ENCODE peak calls at places on chromosomes 1 and 21, in nine cellular contexts. One of them, this sample, is unnamed.

GRCh38 chr1:190578015-190578414 is 100.4 kb upstream of the BRINP3 start:
- DNase-seq in tibial artery: no peak
- DNase-seq in GM10248: no peak
- DNase-seq in glutamatergic neuron: no peak
- DNase-seq in MM.1S: no peak
- DNase-seq in B cell: no peak
- DNase-seq in IMR-90: no peak
- DNase-seq in GM20000: no peak
- DNase-seq in fibroblast of mammary gland: no peak
- DNase-seq in this sample: no peak

GRCh38 chr1:198636391-198636790 is 2.4 kb upstream of the PTPRC start:
- DNase-seq in B cell: no peak
- DNase-seq in fibroblast of mammary gland: no peak
- DNase-seq in IMR-90: no peak
- DNase-seq in GM10248: no peak
- DNase-seq in GM20000: no peak
- DNase-seq in tibial artery: no peak
- DNase-seq in MM.1S: no peak
- DNase-seq in glutamatergic neuron: no peak
- DNase-seq in this sample: no peak

GRCh38 chr1:109272831-109273547 is 10.0 kb downstream of the PSRC1 start:
- DNase-seq in B cell: no peak
- DNase-seq in fibroblast of mammary gland: no peak
- DNase-seq in GM20000: no peak
- DNase-seq in tibial artery: no peak
- DNase-seq in IMR-90: no peak
- DNase-seq in MM.1S: no peak
- DNase-seq in GM10248: no peak
- DNase-seq in glutamatergic neuron: no peak
- DNase-seq in this sample: no peak

GRCh38 chr1:41868241-41868953 is 50.3 kb downstream of the HIVEP3 start:
- DNase-seq in GM20000: peak; percentile 67
- DNase-seq in glutamatergic neuron: no peak
- DNase-seq in GM10248: peak; percentile 69
- DNase-seq in MM.1S: peak; percentile 89
- DNase-seq in IMR-90: no peak
- DNase-seq in tibial artery: no peak
- DNase-seq in B cell: peak; percentile 43
- DNase-seq in fibroblast of mammary gland: peak; percentile 27
- DNase-seq in this sample: no peak

GRCh38 chr1:164637461-164638375 is 78.7 kb downstream of the PBX1 start:
- DNase-seq in glutamatergic neuron: no peak
- DNase-seq in GM20000: no peak
- DNase-seq in tibial artery: peak; percentile 80
- DNase-seq in B cell: no peak
- DNase-seq in MM.1S: no peak
- DNase-seq in fibroblast of mammary gland: peak; percentile 83
- DNase-seq in IMR-90: peak; percentile 84
- DNase-seq in GM10248: no peak
- DNase-seq in this sample: no peak

GRCh38 chr1:206469411-206469932 is 804 bp upstream of the IKBKE start:
- DNase-seq in GM10248: peak; percentile 53
- DNase-seq in MM.1S: peak; percentile 77
- DNase-seq in B cell: no peak
- DNase-seq in glutamatergic neuron: no peak
- DNase-seq in GM20000: peak; percentile 41
- DNase-seq in tibial artery: no peak
- DNase-seq in fibroblast of mammary gland: no peak
- DNase-seq in IMR-90: no peak
- DNase-seq in this sample: no peak

GRCh38 chr1:112501810-112502641 is 6.7 kb upstream of the WNT2B start:
- DNase-seq in B cell: peak; percentile 69
- DNase-seq in GM10248: peak; percentile 67
- DNase-seq in glutamatergic neuron: peak; percentile 64
- DNase-seq in GM20000: peak; percentile 76
- DNase-seq in tibial artery: peak; percentile 78
- DNase-seq in IMR-90: peak; percentile 54
- DNase-seq in fibroblast of mammary gland: peak; percentile 67
- DNase-seq in MM.1S: peak; percentile 10
- DNase-seq in this sample: peak; percentile 75

GRCh38 chr1:223102797-223103533 is 40.1 kb downstream of the TLR5 start:
- DNase-seq in tibial artery: peak; percentile 61
- DNase-seq in B cell: no peak
- DNase-seq in IMR-90: no peak
- DNase-seq in GM10248: no peak
- DNase-seq in GM20000: no peak
- DNase-seq in glutamatergic neuron: no peak
- DNase-seq in fibroblast of mammary gland: no peak
- DNase-seq in MM.1S: no peak
- DNase-seq in this sample: no peak

GRCh38 chr1:116489231-116489697 is 81.6 kb downstream of the CD58 start:
- DNase-seq in tibial artery: no peak
- DNase-seq in GM20000: no peak
- DNase-seq in IMR-90: peak; percentile 32
- DNase-seq in GM10248: no peak
- DNase-seq in MM.1S: no peak
- DNase-seq in fibroblast of mammary gland: no peak
- DNase-seq in glutamatergic neuron: no peak
- DNase-seq in B cell: no peak
- DNase-seq in this sample: no peak

GRCh38 chr1:118144777-118145176 is 40.3 kb downstream of the SPAG17 start:
- DNase-seq in GM20000: no peak
- DNase-seq in GM10248: no peak
- DNase-seq in IMR-90: peak; percentile 1
- DNase-seq in MM.1S: no peak
- DNase-seq in glutamatergic neuron: no peak
- DNase-seq in B cell: no peak
- DNase-seq in tibial artery: no peak
- DNase-seq in fibroblast of mammary gland: no peak
- DNase-seq in this sample: no peak

GRCh38 chr1:102071451-102071850 is 74.7 kb upstream of the OLFM3 start:
- DNase-seq in fibroblast of mammary gland: no peak
- DNase-seq in MM.1S: no peak
- DNase-seq in GM10248: no peak
- DNase-seq in IMR-90: no peak
- DNase-seq in GM20000: no peak
- DNase-seq in tibial artery: no peak
- DNase-seq in glutamatergic neuron: no peak
- DNase-seq in B cell: no peak
- DNase-seq in this sample: no peak

GRCh38 chr1:23421752-23422312 is 2.7 kb downstream of the TCEA3 start:
- DNase-seq in glutamatergic neuron: no peak
- DNase-seq in B cell: no peak
- DNase-seq in IMR-90: peak; percentile 90
- DNase-seq in fibroblast of mammary gland: peak; percentile 80
- DNase-seq in tibial artery: no peak
- DNase-seq in MM.1S: no peak
- DNase-seq in GM20000: no peak
- DNase-seq in GM10248: no peak
- DNase-seq in this sample: no peak

GRCh38 chr1:21574464-21575151 is 65.4 kb downstream of the ALPL start:
- DNase-seq in IMR-90: no peak
- DNase-seq in MM.1S: no peak
- DNase-seq in GM20000: no peak
- DNase-seq in B cell: no peak
- DNase-seq in GM10248: no peak
- DNase-seq in tibial artery: no peak
- DNase-seq in glutamatergic neuron: peak; percentile 82
- DNase-seq in fibroblast of mammary gland: peak; percentile 77
- DNase-seq in this sample: peak; percentile 54
- TF ChIP-seq CTCF in IMR-90: no peak
- TF ChIP-seq CTCF in MM.1S: no peak
- TF ChIP-seq CTCF in GM20000: no peak
- TF ChIP-seq CTCF in B cell: no peak
- TF ChIP-seq CTCF in GM10248: no peak
- TF ChIP-seq CTCF in tibial artery: no peak
- TF ChIP-seq CTCF in glutamatergic neuron: no peak
- TF ChIP-seq CTCF in fibroblast of mammary gland: no peak
- TF ChIP-seq CTCF in this sample: no peak

DNA sequence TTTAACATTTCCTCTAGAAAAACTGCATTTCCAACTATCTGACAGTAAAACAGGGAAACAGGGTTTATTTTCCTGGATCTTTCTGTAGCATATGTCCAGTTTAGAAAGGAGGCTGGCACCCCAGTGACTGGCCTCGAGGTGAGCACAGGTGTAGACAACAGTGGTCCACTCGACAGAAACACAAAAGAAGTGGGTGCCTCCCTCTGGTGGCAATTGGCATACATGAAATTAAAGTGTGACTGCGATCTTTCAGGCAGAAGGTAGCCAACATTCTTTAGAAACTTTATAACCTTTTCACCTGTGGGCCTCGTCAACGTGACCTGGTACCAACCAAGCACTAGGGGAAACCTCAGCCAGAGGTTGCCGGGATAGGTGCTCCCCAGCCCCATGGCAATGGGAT is 44.0 kb downstream of the PCP4 start:
- DNase-seq in GM10248: no peak
- DNase-seq in GM20000: no peak
- DNase-seq in B cell: no peak
- DNase-seq in fibroblast of mammary gland: no peak
- DNase-seq in MM.1S: peak; percentile 61
- DNase-seq in tibial artery: no peak
- DNase-seq in IMR-90: no peak
- DNase-seq in glutamatergic neuron: no peak
- DNase-seq in this sample: no peak
- TF ChIP-seq CTCF in GM10248: no peak
- TF ChIP-seq CTCF in GM20000: no peak
- TF ChIP-seq CTCF in B cell: no peak
- TF ChIP-seq CTCF in fibroblast of mammary gland: no peak
- TF ChIP-seq CTCF in MM.1S: peak; percentile 68
- TF ChIP-seq CTCF in tibial artery: no peak
- TF ChIP-seq CTCF in IMR-90: no peak
- TF ChIP-seq CTCF in glutamatergic neuron: no peak
- TF ChIP-seq CTCF in this sample: peak; percentile 23

DNA sequence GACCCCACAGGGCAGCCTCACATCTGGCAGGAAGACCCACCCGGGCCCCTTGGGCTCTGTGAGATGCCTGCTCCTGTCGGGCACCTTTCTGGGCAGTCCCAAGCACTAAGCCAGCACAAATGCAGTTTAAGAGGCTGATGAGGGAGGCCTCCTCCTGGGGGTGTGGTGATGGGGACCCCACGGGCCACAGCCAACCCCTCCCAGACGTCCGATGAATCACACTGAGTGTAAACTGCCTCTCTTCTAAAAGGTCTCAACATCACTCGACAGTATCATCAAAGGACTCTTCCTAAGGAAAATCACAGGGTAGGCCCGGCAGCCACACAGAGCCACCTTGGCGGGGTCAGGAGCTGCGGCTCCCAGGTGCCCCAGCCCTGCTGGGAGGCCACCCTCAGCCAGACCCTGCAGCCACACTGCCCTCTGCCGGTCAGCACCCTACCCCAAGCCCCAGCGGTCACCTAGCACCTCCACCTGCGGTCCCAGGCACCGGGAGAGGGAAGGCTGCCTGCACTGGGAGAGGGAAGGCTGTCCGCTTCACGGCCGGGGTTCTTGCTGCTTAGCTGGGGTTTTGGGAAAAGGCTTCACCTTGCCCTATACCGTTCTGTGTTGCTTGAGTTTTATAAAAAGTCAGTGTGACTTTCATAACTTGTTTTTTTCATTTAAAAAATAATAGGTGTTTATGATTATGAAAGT is 3.8 kb upstream of the PRKCZ start:
- DNase-seq in fibroblast of mammary gland: peak; percentile 2
- DNase-seq in IMR-90: no peak
- DNase-seq in tibial artery: no peak
- DNase-seq in MM.1S: peak; percentile 41
- DNase-seq in GM10248: peak; percentile 75
- DNase-seq in GM20000: peak; percentile 82
- DNase-seq in B cell: no peak
- DNase-seq in glutamatergic neuron: peak; percentile 78
- DNase-seq in this sample: peak; percentile 88
- TF ChIP-seq CTCF in fibroblast of mammary gland: peak; percentile 55
- TF ChIP-seq CTCF in IMR-90: peak; percentile 51
- TF ChIP-seq CTCF in tibial artery: no peak
- TF ChIP-seq CTCF in MM.1S: peak; percentile 80
- TF ChIP-seq CTCF in GM10248: peak; percentile 90
- TF ChIP-seq CTCF in GM20000: peak; percentile 79
- TF ChIP-seq CTCF in B cell: peak; percentile 58
- TF ChIP-seq CTCF in glutamatergic neuron: peak; percentile 68
- TF ChIP-seq CTCF in this sample: peak; percentile 71

DNA sequence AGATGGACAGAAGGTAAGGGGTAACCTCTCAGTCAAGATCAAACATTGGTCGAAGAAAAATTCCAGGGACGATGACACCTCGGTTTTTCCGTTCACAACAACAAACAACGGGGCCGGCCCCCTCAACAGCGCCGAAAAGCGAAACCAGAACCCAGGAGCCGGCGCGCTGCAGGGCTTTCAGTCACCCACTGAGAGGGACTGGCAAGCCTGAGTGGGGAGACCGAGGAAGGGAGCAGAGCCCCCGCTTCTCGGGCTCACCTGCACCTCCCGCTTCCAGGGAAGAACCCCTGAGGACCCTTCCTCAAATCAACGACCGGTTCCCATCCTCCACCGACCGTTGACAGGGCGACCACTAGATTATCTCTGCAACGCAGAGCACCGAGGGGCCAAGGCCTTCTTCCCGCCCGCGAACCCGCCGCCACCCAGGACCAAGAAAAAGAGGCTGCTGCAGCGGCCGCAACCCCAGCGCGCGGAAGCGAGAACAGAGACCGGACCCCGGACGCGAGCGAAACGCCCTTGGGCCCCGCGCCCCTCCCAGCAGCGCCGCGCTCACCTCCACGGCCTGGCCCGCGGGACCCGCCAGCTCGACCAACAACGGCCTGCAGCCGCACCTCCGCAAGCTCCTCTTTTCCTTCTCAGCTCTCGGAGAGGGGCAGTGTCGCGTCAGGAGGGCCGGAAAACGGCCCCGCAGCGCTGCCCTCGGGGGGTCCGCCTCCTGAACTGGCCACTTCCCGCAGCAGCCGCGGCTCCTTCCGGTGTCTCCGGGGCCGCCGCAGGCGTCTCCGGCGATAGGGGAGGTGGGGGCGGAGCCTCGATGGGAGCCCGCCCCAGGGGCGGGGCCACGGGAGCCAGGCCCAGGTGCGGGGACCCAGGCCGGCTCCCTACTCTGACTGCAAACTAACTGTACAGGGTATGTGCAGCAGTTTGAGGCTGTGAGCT is at the start of gene USP33:
- DNase-seq in GM20000: peak; percentile 94
- DNase-seq in tibial artery: peak; percentile 92
- DNase-seq in glutamatergic neuron: peak; percentile 92
- DNase-seq in IMR-90: peak; percentile 66
- DNase-seq in MM.1S: peak; percentile 90
- DNase-seq in fibroblast of mammary gland: peak; percentile 63
- DNase-seq in GM10248: peak; percentile 94
- DNase-seq in B cell: peak; percentile 93
- DNase-seq in this sample: peak; percentile 91
- TF ChIP-seq CTCF in GM20000: no peak
- TF ChIP-seq CTCF in tibial artery: no peak
- TF ChIP-seq CTCF in glutamatergic neuron: no peak
- TF ChIP-seq CTCF in IMR-90: no peak
- TF ChIP-seq CTCF in MM.1S: no peak
- TF ChIP-seq CTCF in fibroblast of mammary gland: no peak
- TF ChIP-seq CTCF in GM10248: no peak
- TF ChIP-seq CTCF in B cell: no peak
- TF ChIP-seq CTCF in this sample: no peak